ENCODE peak calls at places on chromosomes 6 and 20, in four cellular contexts. W, C, V and X are unnamed samples.

GRCh38 chr6:7136859-7137334 is 29.1 kb downstream of the RREB1 start:
- DNase-seq in W (peak; percentile 75), C (no peak), V (no peak), X (peak; percentile 70)

GRCh38 chr20:43914697-43915208 is at the start of gene TOX2:
- DNase-seq in C (no peak), W (no peak), V (no peak), X (peak; percentile 73)

GRCh38 chr6:9621276-9621675 is 793.6 kb downstream of the TFAP2A start:
- DNase-seq in W (no peak), C (no peak), V (no peak), X (no peak)

GRCh38 chr6:106799008-106799952 is 169.9 kb downstream of the QRSL1 start:
- DNase-seq in C (peak; percentile 54), V (no peak), W (no peak), X (no peak)

GRCh38 chr20:58408603-58409246 is 19.7 kb downstream of the VAPB start:
- DNase-seq in W (peak; percentile 57), C (no peak), V (no peak), X (no peak)

GRCh38 chr20:40551125-40551530 is 137.9 kb downstream of the MAFB start:
- DNase-seq in V (peak; percentile 72), W (no peak), C (no peak), X (no peak)

GRCh38 chr20:19435820-19436219 is 223.4 kb downstream of the SLC24A3 start:
- DNase-seq in W (no peak), V (no peak), C (no peak), X (no peak)

GRCh38 chr20:7723284-7723683 is 217.0 kb downstream of the HAO1 start:
- DNase-seq in V (no peak), C (no peak), W (no peak), X (no peak)

GRCh38 chr20:45347297-45347935 is 808 bp downstream of the SDC4 start:
- DNase-seq in V (peak; percentile 72), W (no peak), C (no peak), X (no peak)

GRCh38 chr6:107441706-107442105 is 17.7 kb downstream of the PDSS2 start:
- DNase-seq in C (no peak), V (no peak), W (no peak), X (no peak)

GRCh38 chr6:100461920-100462295 is 2.8 kb downstream of the SIM1 start:
- DNase-seq in C (no peak), V (no peak), W (no peak), X (no peak)

GRCh38 chr6:151806757-151807512 is 547 bp upstream of the ESR1 start:
- DNase-seq in C (no peak), V (peak; percentile 44), W (no peak), X (no peak)

GRCh38 chr6:139765825-139766285 is 391.4 kb upstream of the CITED2 start:
- DNase-seq in C (no peak), V (no peak), W (no peak), X (no peak)

GRCh38 chr6:2245954-2246863 is 804 bp upstream of the GMDS start:
- DNase-seq in V (peak; percentile 84), C (peak; percentile 86), W (peak; percentile 39), X (peak; percentile 87)

GRCh38 chr20:46798430-46798829 is 89.0 kb downstream of the SLC2A10 start:
- DNase-seq in C (no peak), W (no peak), V (no peak), X (no peak)

GRCh38 chr6:24743265-24743943 is 24.4 kb upstream of the C6orf62 start:
- DNase-seq in W (no peak), V (no peak), C (no peak), X (no peak)

GRCh38 chr20:62952373-62953166 is at the start of gene SLC17A9:
- DNase-seq in W (no peak), V (peak; percentile 84), C (no peak), X (peak; percentile 94)

GRCh38 chr20:57769756-57770155 is 59.9 kb upstream of the PMEPA1 start:
- DNase-seq in W (no peak), C (no peak), V (no peak), X (no peak)

GRCh38 chr6:52576392-52577021 is 353 bp downstream of the TRAM2 start:
- DNase-seq in V (peak; percentile 80), C (peak; percentile 30), W (peak; percentile 88), X (peak; percentile 68)
- H3K4me1 ChIP-seq in V (peaks cover 19% of the 10 kb centered on the region), C (peaks cover 2% of the 10 kb centered on the region), W (peaks cover 49% of the 10 kb centered on the region), X (peaks cover 35% of the 10 kb centered on the region)

DNA sequence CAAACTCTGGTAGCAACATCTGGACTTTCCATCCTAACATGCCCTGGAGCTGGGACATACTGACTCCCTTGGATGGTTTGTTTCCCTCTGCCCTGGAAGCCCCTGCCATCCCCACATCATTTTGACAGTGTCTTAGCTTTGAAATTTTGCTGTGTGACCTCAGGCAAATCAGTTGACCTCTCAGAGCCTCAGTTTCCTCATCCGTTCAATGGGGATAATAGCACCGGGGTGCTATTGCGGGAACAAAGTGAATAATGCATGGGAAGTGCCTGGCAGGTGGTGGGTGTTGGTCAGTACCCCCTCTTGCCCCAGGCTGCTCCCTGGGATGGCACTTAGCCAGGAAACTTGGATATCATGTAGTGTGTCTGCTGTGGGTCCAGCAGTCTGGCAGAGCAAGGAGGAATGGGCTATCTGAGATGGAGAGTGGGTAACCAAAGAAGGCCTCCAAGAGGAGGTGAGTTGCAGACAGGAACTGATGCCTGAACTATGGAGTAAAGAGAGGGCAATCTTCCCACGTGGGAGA is 88.6 kb downstream of the MRPL14 start:
- DNase-seq in W (no peak), C (no peak), V (no peak), X (peak; percentile 7)
- H3K4me1 ChIP-seq in W (peaks cover 5% of the 10 kb centered on the region), C (peaks cover 9% of the 10 kb centered on the region), V (peaks cover 15% of the 10 kb centered on the region), X (no peaks in the 10 kb centered on the region)

DNA sequence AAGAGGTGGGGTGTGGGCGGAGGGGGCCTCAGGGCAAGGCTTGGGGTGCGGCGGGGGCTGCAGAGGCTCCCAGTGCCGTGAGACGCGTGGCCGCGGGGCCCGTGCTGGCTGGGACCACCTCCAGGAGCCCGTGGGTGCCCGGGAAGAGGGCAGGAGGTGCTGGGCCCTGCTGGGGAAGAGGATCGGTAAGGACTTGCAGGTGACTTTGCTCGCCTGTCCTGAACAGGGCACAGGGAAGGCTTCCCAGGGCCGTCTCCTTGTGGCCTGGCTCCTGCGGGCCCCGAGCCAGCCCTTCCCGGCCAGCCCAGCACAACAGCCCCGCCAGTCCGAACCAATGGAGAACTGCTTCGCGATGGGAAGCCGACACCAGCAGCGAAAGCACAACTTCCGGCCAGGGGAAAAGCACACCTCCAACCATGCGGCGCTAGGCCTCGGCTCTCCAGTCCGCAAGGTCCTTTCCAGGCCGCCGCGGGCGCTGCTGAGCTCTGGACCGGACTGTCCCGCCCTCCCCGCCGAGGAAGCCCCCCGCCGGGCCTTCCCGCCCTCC is 32.3 kb downstream of the IRF4 start:
- DNase-seq in C (no peak), W (no peak), V (no peak), X (no peak)
- H3K4me1 ChIP-seq in C (no peaks in the 10 kb centered on the region), W (peaks cover 8% of the 10 kb centered on the region), V (no peaks in the 10 kb centered on the region), X (no peaks in the 10 kb centered on the region)

DNA sequence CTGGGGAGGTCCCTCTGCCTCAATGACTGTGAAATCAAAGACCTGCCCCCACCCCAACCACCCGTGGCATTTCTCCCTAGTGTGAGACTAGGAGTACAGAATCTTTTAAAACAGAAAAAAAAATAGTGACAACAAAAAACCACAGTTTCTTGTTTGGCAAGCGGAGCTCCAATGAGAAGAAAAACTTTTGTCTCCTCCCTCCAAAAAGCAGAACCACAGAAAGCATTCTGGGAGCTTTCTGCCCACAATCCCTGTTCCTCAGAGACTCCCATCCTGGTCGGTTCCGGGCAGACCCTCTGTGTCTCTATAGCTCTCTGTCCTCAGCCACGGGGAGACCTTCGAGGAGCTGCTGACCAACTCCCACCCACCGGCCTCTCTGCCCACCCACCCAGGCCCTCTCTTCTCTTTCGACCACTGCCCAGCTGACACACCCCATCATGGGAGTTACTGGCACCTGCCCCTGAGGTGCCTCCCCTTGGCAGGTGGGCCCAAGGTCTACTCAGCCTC is 4.9 kb downstream of the PREX1 start:
- DNase-seq in W (no peak), C (no peak), V (no peak), X (peak; percentile 54)
- H3K4me1 ChIP-seq in W (peaks cover 86% of the 10 kb centered on the region), C (no peaks in the 10 kb centered on the region), V (peaks cover 4% of the 10 kb centered on the region), X (no peaks in the 10 kb centered on the region)

GRCh38 chr6:112247275-112247674 is 7.1 kb downstream of the LAMA4 start:
- DNase-seq in W (no peak), V (no peak), C (no peak), X (no peak)

GRCh38 chr6:112241820-112242443 is 12.4 kb downstream of the LAMA4 start:
- DNase-seq in V (no peak), W (no peak), C (no peak), X (no peak)

GRCh38 chr6:112245511-112246203 is 8.7 kb downstream of the LAMA4 start:
- DNase-seq in W (no peak), C (no peak), V (no peak), X (no peak)

GRCh38 chr6:112243861-112244415 is 10.4 kb downstream of the LAMA4 start:
- DNase-seq in V (peak; percentile 52), W (no peak), C (no peak), X (no peak)

DNA sequence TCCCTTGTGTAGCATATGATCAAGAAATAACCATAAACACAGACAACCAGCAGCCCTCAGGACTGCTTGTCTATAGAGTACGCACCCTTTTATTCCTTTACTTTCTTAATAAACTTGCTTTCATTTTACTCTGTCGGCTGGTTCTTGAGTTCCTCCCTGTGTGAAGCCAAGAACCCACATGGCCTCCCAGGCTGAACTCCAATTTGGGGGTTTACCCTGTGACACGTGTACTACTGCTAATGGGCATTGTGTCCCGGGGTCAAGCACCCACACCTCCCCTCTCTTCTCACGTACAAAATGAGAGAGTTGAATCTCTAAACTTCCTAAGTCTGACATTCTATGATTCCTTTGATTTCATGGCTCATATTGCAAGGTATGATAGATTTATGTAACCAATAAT is 9.9 kb downstream of the LAMA4 start:
- DNase-seq in C (no peak), W (no peak), V (no peak), X (no peak)
- H3K4me1 ChIP-seq in C (no peaks in the 10 kb centered on the region), W (no peaks in the 10 kb centered on the region), V (peaks cover 7% of the 10 kb centered on the region), X (no peaks in the 10 kb centered on the region)

DNA sequence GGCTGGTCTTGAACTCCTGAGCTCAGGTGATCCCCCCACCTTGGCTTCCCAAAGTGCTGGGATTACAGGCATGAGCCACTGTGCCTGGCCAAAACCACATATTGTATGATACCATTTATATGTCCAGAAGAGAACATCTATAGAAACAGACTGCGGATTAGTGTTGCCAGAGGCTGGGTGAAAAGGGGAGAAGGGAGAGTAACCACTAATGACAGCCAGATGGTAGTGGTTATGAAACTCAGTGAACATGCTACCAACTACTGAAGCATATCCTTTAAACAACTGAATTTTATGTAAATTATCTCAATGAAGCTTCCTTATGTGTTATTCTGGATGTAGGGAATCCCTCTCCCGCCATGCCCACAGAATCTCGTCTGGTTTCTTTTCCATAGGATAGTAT is 15.7 kb downstream of the SLC23A2 start:
- DNase-seq in C (no peak), W (peak; percentile 76), V (no peak), X (no peak)
- H3K4me1 ChIP-seq in C (no peaks in the 10 kb centered on the region), W (peaks cover 64% of the 10 kb centered on the region), V (no peaks in the 10 kb centered on the region), X (no peaks in the 10 kb centered on the region)